ENCODE peak calls at places on chromosomes 2 and 18, in eight cellular contexts. R is IMR-90, I is breast epithelium, S is K562, L is upper lobe of left lung, E is fibroblast of lung, A is psoas muscle, K is esophagus squamous epithelium. Y is an unnamed sample. For H3K27me3, the result is how much of the 10 kb centered on the place peaks cover.

GRCh38 chr2:229492034-229492433 is 220.9 kb upstream of the PID1 start:
- DNase-seq in R (no peak), I (no peak), S (no peak), L (no peak), E (no peak), A (no peak), K (no peak), Y (no peak)

GRCh38 chr18:76354348-76354747 is 140.7 kb downstream of the ZNF516 start:
- DNase-seq in R (peak), I (no peak), S (no peak), L (no peak), E (peak), A (no peak), K (no peak), Y (no peak)

GRCh38 chr18:3499498-3499897 is 49.5 kb downstream of the TGIF1 start:
- DNase-seq in R (no peak), I (no peak), S (no peak), L (no peak), E (no peak), A (no peak), K (no peak), Y (no peak)

GRCh38 chr18:63890950-63891304 is 3.4 kb downstream of the SERPINB2 start:
- DNase-seq in R (peak), I (no peak), S (no peak), L (no peak), E (no peak), A (no peak), K (no peak), Y (no peak)

GRCh38 chr2:47785986-47786385 is 3.0 kb downstream of the MSH6 start:
- DNase-seq in R (no peak), I (no peak), S (no peak), L (no peak), E (no peak), A (no peak), K (no peak), Y (no peak)

GRCh38 chr2:8456149-8457091 is 225.4 kb upstream of the ID2 start:
- DNase-seq in R (no peak), I (no peak), S (no peak), L (peak), E (no peak), A (no peak), K (no peak), Y (no peak)

GRCh38 chr18:65380986-65381385 is 369.8 kb upstream of the CDH7 start:
- DNase-seq in R (no peak), I (no peak), S (no peak), L (no peak), E (no peak), A (no peak), K (no peak), Y (no peak)

GRCh38 chr2:233013027-233013461 is at the start of gene NGEF:
- DNase-seq in R (no peak), I (no peak), S (no peak), L (no peak), E (no peak), A (no peak), K (no peak), Y (no peak)

GRCh38 chr2:186554850-186555785 is 34.7 kb upstream of the ITGAV start:
- DNase-seq in R (peak), I (no peak), S (no peak), L (no peak), E (no peak), A (no peak), K (no peak), Y (no peak)

GRCh38 chr2:18149660-18150246 is 271.3 kb downstream of the KCNS3 start:
- DNase-seq in R (peak), I (no peak), S (peak), L (no peak), E (peak), A (no peak), K (no peak), Y (no peak)

GRCh38 chr18:44927127-44927849 is 246.6 kb downstream of the SETBP1 start:
- DNase-seq in R (no peak), I (no peak), S (no peak), L (no peak), E (no peak), A (no peak), K (no peak), Y (no peak)
- TF ChIP-seq CTCF in R (no peak), I (no peak), S (no peak), L (no peak), E (no peak), A (no peak), K (no peak), Y (no peak)

DNA sequence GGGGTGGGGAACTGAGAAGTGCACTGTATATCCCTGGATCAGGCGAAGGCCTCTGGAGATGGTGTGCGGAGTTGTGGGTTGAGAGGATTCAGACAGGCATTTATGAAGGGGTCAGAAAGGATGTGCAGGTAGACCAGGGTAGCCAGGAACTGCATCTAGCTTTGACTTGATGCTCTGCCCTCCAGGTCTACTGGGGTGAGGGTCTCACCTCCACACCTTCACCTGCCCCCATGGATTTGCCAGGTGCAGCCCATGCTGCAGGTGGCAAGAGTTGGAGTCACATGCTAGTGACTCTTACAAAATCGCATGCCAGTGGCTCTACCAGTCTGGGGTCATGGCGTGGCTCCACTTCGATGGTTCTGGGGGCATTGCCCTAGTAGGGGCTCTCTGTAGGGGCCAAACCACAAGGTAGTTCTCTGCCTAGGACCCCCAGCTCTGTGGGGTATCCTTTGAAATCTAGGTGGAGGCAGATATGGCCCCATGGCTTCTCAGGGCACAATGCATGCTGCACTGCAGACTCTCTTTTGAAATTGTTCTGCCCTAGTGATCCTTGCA is 18.9 kb upstream of the KCNF1 start:
- DNase-seq in R (no peak), I (no peak), S (no peak), L (no peak), E (no peak), A (no peak), K (no peak), Y (no peak)
- H3K27me3 ChIP-seq in R (half or more), I (under half), S (under half), L (under half), E (under half), A (under half), K (under half), Y (under half)

GRCh38 chr2:100791936-100792308 is 28.0 kb upstream of the NPAS2 start:
- DNase-seq in R (no peak), I (no peak), S (no peak), L (no peak), E (no peak), A (no peak), K (no peak), Y (no peak)

GRCh38 chr2:100791294-100791935 is 28.5 kb upstream of the NPAS2 start:
- DNase-seq in R (no peak), I (no peak), S (no peak), L (no peak), E (no peak), A (no peak), K (no peak), Y (no peak)

GRCh38 chr2:100796499-100797100 is 23.3 kb upstream of the NPAS2 start:
- DNase-seq in R (no peak), I (peak), S (no peak), L (no peak), E (no peak), A (no peak), K (no peak), Y (no peak)

GRCh38 chr2:100793220-100793619 is 26.7 kb upstream of the NPAS2 start:
- DNase-seq in R (no peak), I (no peak), S (no peak), L (no peak), E (no peak), A (no peak), K (no peak), Y (no peak)

GRCh38 chr2:100793982-100794381 is 26.0 kb upstream of the NPAS2 start:
- DNase-seq in R (no peak), I (no peak), S (peak), L (peak), E (no peak), A (no peak), K (no peak), Y (no peak)
- TF ChIP-seq CTCF in R (no peak), I (no peak), S (no peak), L (no peak), E (no peak), A (no peak), K (no peak), Y (no peak)

GRCh38 chr2:176167398-176167797 is 10.3 kb downstream of the HOXD3 start:
- DNase-seq in R (no peak), I (no peak), S (no peak), L (no peak), E (no peak), A (no peak), K (no peak), Y (no peak)
- H3K27me3 ChIP-seq in R (half or more), I (under half), S (under half), L (under half), E (half or more), A (under half), K (half or more), Y (under half)

GRCh38 chr2:38783586-38783985 is 5.6 kb downstream of the GEMIN6 start:
- DNase-seq in R (no peak), I (no peak), S (no peak), L (no peak), E (no peak), A (no peak), K (no peak), Y (no peak)

GRCh38 chr2:38776531-38776930 is 1.5 kb upstream of the GEMIN6 start:
- DNase-seq in R (no peak), I (no peak), S (no peak), L (no peak), E (no peak), A (no peak), K (no peak), Y (no peak)

GRCh38 chr2:38775921-38776225 is 2.1 kb upstream of the GEMIN6 start:
- DNase-seq in R (no peak), I (no peak), S (no peak), L (no peak), E (no peak), A (no peak), K (no peak), Y (no peak)

GRCh38 chr2:38775097-38775920 is 2.7 kb upstream of the GEMIN6 start:
- DNase-seq in R (no peak), I (no peak), S (no peak), L (no peak), E (no peak), A (no peak), K (no peak), Y (no peak)

DNA sequence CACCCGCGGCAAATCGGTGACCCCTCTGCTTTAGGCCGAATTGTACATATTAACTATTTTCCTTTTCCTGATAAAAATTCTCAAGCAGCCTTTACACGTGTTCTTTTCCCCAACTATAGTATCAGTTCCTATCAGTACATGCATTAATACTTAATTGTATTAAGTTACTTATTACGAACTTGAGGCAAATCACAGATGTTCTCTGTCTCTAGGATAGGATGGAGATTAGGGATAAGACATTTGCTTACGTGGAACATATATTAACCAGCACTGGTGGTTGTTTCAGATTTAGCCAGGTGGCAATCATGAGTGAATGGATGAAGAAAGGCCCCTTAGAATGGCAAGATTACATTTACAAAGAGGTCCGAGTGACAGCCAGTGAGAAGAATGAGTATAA is 674 bp downstream of the GEMIN6 start:
- DNase-seq in R (no peak), I (no peak), S (no peak), L (no peak), E (no peak), A (no peak), K (no peak), Y (no peak)
- TF ChIP-seq CTCF in R (no peak), I (no peak), S (no peak), L (no peak), E (no peak), A (no peak), K (no peak), Y (no peak)

DNA sequence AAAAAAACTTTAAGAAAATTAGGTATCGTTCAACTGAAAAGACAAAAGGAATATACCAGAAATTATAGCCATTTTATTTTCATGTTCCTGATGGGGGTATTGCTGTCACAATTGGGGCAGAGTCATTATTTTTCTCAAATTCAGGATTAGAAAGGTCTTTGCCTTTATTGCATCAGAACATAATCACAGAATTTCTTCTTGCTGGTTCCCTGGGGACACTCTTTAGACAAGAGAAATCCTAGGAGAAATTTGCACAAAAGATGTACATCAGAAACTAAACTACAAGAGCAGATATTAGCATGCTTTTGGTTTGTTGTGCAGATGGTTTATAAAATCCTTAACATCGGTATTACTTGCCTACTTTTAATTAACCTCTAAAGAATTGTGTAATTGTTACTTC is 103.2 kb downstream of the NCOA1 start:
- DNase-seq in R (no peak), I (no peak), S (no peak), L (no peak), E (no peak), A (no peak), K (no peak), Y (no peak)
- H3K27me3 ChIP-seq in R (under half), I (under half), S (under half), L (under half), E (under half), A (under half), K (under half), Y (under half)

GRCh38 chr18:12328179-12328823 is 20.3 kb downstream of the TUBB6 start:
- DNase-seq in R (no peak), I (no peak), S (no peak), L (no peak), E (no peak), A (no peak), K (no peak), Y (no peak)
- TF ChIP-seq CTCF in R (no peak), I (no peak), S (no peak), L (peak), E (no peak), A (no peak), K (no peak), Y (no peak)

DNA sequence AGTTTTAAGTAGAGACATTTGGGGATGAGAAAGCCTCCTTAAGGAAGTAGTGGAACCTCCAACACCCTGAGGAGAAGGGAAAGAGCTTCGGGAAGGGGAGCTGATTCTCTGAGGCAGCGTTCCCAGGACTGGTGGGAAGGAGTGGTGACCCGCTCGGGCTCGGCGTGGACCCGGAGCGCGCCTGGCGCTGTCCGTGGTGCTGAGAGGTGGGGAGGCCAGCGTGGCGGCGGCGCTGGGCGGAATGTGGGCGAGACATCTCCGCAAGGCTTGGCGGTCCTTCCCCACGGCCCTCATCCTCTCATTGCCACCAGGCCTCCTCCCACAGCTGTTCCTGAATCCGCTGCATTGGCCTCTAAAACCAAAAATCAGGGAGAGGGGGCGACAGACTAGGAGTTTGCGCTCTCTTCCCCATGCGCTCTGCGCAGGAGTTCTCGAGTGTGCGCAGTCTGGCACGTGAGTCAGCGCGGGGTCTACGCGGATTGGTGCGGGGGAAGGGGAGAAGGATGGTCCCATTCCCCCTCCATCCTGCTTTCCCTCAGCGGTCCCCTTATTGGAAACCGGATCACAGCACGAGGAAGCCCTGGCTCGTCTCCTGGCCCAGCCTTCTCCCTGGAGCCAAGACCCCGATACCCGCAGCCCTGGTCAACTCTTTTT is 857 bp downstream of the RESP18 start:
- DNase-seq in R (peak), I (no peak), S (peak), L (peak), E (peak), A (peak), K (no peak), Y (no peak)
- H3K27me3 ChIP-seq in R (half or more), I (under half), S (under half), L (under half), E (under half), A (under half), K (under half), Y (under half)

GRCh38 chr18:77754475-77755044 is 504.9 kb downstream of the GALR1 start:
- DNase-seq in R (no peak), I (no peak), S (no peak), L (no peak), E (no peak), A (no peak), K (no peak), Y (no peak)

GRCh38 chr18:77749189-77749588 is 499.5 kb downstream of the GALR1 start:
- DNase-seq in R (no peak), I (no peak), S (peak), L (no peak), E (no peak), A (no peak), K (no peak), Y (peak)
- TF ChIP-seq CTCF in R (no peak), I (no peak), S (peak), L (peak), E (no peak), A (peak), K (peak), Y (peak)